ENCODE peak calls at places on chromosomes 5 and 9, in four cellular contexts. S is HepG2, Y is H1, K is GM12878. Z is an unnamed sample.

GRCh38 chr9:94645901-94646300 is 6.6 kb upstream of the FBP1 start:
- DNase-seq in S (no peak), Y (no peak), K (no peak), Z (no peak)

GRCh38 chr5:107284822-107285510 is 385.8 kb downstream of the EFNA5 start:
- DNase-seq in S (no peak), Y (no peak), K (no peak), Z (no peak)

GRCh38 chr5:145979270-145980223 is 43.2 kb downstream of the SH3RF2 start:
- DNase-seq in S (peak; percentile 96), Y (no peak), K (no peak), Z (no peak)

GRCh38 chr5:167699434-167699833 is 592.0 kb upstream of the WWC1 start:
- DNase-seq in S (no peak), Y (no peak), K (no peak), Z (peak; percentile 86)

GRCh38 chr5:65556718-65557117 is 6.2 kb downstream of the CENPK start:
- DNase-seq in S (peak; percentile 4), Y (no peak), K (no peak), Z (no peak)

GRCh38 chr5:8954801-8955200 is 591.1 kb downstream of the SEMA5A start:
- DNase-seq in S (no peak), Y (no peak), K (no peak), Z (no peak)

GRCh38 chr5:178442361-178443256 is 147.6 kb downstream of the COL23A1 start:
- DNase-seq in S (no peak), Y (no peak), K (no peak), Z (no peak)

GRCh38 chr9:105415344-105415980 is 32.4 kb upstream of the FSD1L start:
- DNase-seq in S (peak; percentile 62), Y (peak; percentile 83), K (no peak), Z (peak; percentile 77)

GRCh38 chr9:128218518-128219389 is 15.6 kb downstream of the DNM1 start:
- DNase-seq in S (peak; percentile 62), Y (peak; percentile 98), K (peak; percentile 83), Z (peak; percentile 86)

GRCh38 chr9:113309204-113309813 is 6.1 kb upstream of the RNF183 start:
- DNase-seq in S (peak; percentile 53), Y (no peak), K (no peak), Z (no peak)

GRCh38 chr5:150081541-150082283 is 4.6 kb downstream of the CSF1R start:
- DNase-seq in S (no peak), Y (no peak), K (no peak), Z (no peak)

GRCh38 chr5:170232786-170233185 is at the start of gene C5orf58:
- DNase-seq in S (no peak), Y (peak; percentile 80), K (no peak), Z (no peak)

GRCh38 chr5:56585466-56585865 is 229.9 kb upstream of the MAP3K1 start:
- DNase-seq in S (no peak), Y (no peak), K (no peak), Z (no peak)

GRCh38 chr5:22541037-22541436 is 312.1 kb downstream of the CDH12 start:
- DNase-seq in S (no peak), Y (no peak), K (no peak), Z (no peak)

GRCh38 chr5:173852790-173853350 is 35.3 kb upstream of the CPEB4 start:
- DNase-seq in S (no peak), Y (no peak), K (no peak), Z (no peak)

GRCh38 chr5:154258531-154259217 is 68.1 kb downstream of the GALNT10 start:
- DNase-seq in S (peak; percentile 47), Y (no peak), K (no peak), Z (no peak)

GRCh38 chr9:26928966-26929495 is 18.0 kb downstream of the PLAA start:
- DNase-seq in S (no peak), Y (no peak), K (no peak), Z (no peak)

GRCh38 chr5:102547659-102548058 is 48.9 kb upstream of the SLCO6A1 start:
- DNase-seq in S (no peak), Y (no peak), K (no peak), Z (no peak)

GRCh38 chr9:94156549-94157407 is 72.5 kb downstream of the PTPDC1 start:
- DNase-seq in S (peak; percentile 80), Y (no peak), K (no peak), Z (no peak)

GRCh38 chr9:132881826-132882225 is 3.1 kb downstream of the SPACA9 start:
- DNase-seq in S (no peak), Y (no peak), K (no peak), Z (no peak)

GRCh38 chr9:78612089-78612488 is 315.2 kb downstream of the PSAT1 start:
- DNase-seq in S (no peak), Y (no peak), K (no peak), Z (no peak)

GRCh38 chr9:128555180-128555721 is 2.9 kb downstream of the SPTAN1 start:
- DNase-seq in S (peak; percentile 85), Y (no peak), K (no peak), Z (peak; percentile 69)

GRCh38 chr9:118170032-118170955 is 466.1 kb downstream of the TLR4 start:
- DNase-seq in S (peak; percentile 7), Y (peak; percentile 60), K (no peak), Z (peak; percentile 52)

GRCh38 chr5:139381837-139382361 is 1.2 kb downstream of the SLC23A1 start:
- DNase-seq in S (no peak), Y (no peak), K (no peak), Z (no peak)

GRCh38 chr5:147455321-147455720 is 54.5 kb downstream of the DPYSL3 start:
- DNase-seq in S (no peak), Y (no peak), K (no peak), Z (no peak)

GRCh38 chr5:38285226-38285625 is 26.9 kb downstream of the EGFLAM start:
- DNase-seq in S (no peak), Y (no peak), K (no peak), Z (no peak)

GRCh38 chr9:109381011-109381729 is 60.3 kb upstream of the EPB41L4B start:
- DNase-seq in S (peak; percentile 38), Y (no peak), K (no peak), Z (no peak)

GRCh38 chr9:16825971-16826370 is 44.5 kb downstream of the BNC2 start:
- DNase-seq in S (no peak), Y (no peak), K (no peak), Z (no peak)
- TF ChIP-seq SUZ12 in S (no peak), Y (no peak), K (no peak), Z (no peak)

GRCh38 chr9:110615526-110615925 is 36.0 kb upstream of the SVEP1 start:
- DNase-seq in S (no peak), Y (no peak), K (no peak), Z (no peak)
- TF ChIP-seq ZNF274 in S (no peak), Y (no peak), K (no peak), Z (no peak)

DNA sequence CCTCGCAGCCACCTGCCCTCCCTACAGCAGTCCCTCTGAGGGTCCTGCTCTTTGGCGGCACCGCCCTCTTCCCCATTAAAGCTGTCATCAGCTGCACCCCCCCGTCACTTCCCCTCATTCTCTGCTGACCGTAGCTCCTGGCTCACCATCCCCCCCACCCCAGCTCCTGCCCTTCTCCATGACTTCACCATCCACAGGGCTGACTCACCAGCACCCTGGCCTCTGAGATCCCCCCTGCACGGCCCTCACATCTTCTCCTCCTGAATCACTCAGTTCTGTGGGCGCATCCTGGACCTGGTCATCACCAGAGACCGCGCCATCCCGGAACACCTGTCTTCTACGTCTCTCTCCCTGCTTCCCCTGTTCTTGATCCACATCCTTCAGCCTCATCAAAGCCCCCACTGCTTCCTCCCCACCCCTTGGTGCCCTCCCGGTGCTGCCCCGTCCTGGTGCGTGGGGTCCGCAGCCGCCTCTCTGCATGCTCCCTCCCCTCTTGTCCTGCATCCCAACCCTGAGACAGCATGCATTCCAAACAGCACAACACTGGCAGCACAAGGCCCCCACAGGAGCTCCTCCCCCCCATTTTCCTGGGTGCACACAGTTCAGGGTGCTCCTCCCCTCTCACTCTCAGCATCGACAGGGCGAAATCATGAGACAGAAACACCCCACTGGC is 12.9 kb downstream of the FLT4 start:
- DNase-seq in S (no peak), Y (no peak), K (no peak), Z (no peak)
- TF ChIP-seq SUZ12 in S (no peak), Y (no peak), K (no peak), Z (no peak)

GRCh38 chr9:84310903-84311302 is 29.7 kb downstream of the SLC28A3 start:
- DNase-seq in S (no peak), Y (no peak), K (no peak), Z (no peak)

GRCh38 chr9:84317563-84317962 is 23.0 kb downstream of the SLC28A3 start:
- DNase-seq in S (no peak), Y (no peak), K (no peak), Z (no peak)

GRCh38 chr9:84314306-84314705 is 26.3 kb downstream of the SLC28A3 start:
- DNase-seq in S (no peak), Y (no peak), K (no peak), Z (no peak)

DNA sequence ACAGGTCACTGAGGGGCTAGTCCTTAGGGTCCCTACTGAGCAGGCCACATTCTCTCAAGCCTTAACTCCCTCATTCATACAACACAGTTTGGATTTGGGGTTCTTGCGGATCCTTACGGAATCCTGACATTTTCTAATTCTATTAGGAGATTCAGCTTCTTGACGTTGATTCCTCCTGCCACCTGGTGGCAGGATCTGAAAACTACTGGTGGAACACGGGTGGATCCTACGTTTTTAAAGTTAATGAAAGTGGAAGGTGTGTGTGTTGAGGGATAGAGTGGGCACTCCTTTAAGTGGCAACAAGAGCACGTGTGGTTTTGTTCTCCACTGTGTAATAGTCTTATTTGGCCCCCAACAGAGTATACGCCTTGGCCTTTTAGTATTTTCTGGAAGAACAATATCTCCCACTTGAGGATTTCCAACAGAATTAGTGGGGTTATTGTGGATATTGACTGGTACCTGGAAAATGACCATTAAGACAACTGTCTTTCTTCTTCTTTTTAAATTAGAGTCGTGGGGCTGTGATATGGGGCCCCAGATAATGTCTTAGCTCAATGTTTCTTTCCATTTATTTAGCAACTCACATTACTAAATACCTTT is 25.2 kb downstream of the SLC28A3 start:
- DNase-seq in S (peak; percentile 23), Y (peak; percentile 65), K (no peak), Z (peak; percentile 49)
- TF ChIP-seq ZNF274 in S (no peak), Y (no peak), K (no peak), Z (no peak)

GRCh38 chr5:58322453-58322852 is 137.4 kb downstream of the PLK2 start:
- DNase-seq in S (no peak), Y (no peak), K (no peak), Z (no peak)

GRCh38 chr5:58325950-58326500 is 133.9 kb downstream of the PLK2 start:
- DNase-seq in S (no peak), Y (no peak), K (no peak), Z (no peak)

GRCh38 chr5:58330781-58331180 is 129.1 kb downstream of the PLK2 start:
- DNase-seq in S (no peak), Y (no peak), K (no peak), Z (no peak)

GRCh38 chr5:58327289-58327688 is 132.6 kb downstream of the PLK2 start:
- DNase-seq in S (no peak), Y (no peak), K (no peak), Z (no peak)
- TF ChIP-seq SUZ12 in S (no peak), Y (no peak), K (no peak), Z (no peak)